ENCODE peak calls at places on chromosomes 1 and 21, in four cellular contexts. W is activated CD4-positive, alpha-beta T cell treated with anti-CD3 and anti-CD28 coated beads for 48 hours; Z is germinal center; F is Caki2. R is an unnamed sample.

GRCh38 chr1:43321331-43321891 is 16.2 kb upstream of the MPL start:
- DNase-seq in W (no peak), Z (no peak), F (no peak), R (no peak)

GRCh38 chr1:54842206-54842915 is 41.2 kb upstream of the TTC22 start:
- DNase-seq in W (no peak), Z (no peak), F (no peak), R (no peak)

GRCh38 chr1:15430787-15431570 is 7.3 kb upstream of the CTRC start:
- DNase-seq in W (peak; percentile 85), Z (peak; percentile 85), F (peak; percentile 51), R (peak; percentile 51)

GRCh38 chr1:207164086-207164485 is 60.1 kb downstream of the C4BPA start:
- DNase-seq in W (no peak), Z (no peak), F (no peak), R (no peak)

GRCh38 chr21:29174607-29175013 is 44.2 kb downstream of the MAP3K7CL start:
- DNase-seq in W (no peak), Z (no peak), F (no peak), R (no peak)

GRCh38 chr1:5975133-5975880 is 16.9 kb downstream of the NPHP4 start:
- DNase-seq in W (peak; percentile 62), Z (peak; percentile 44), F (peak; percentile 17), R (no peak)

GRCh38 chr1:119160851-119161250 is 20.4 kb upstream of the WARS2 start:
- DNase-seq in W (no peak), Z (no peak), F (no peak), R (no peak)

GRCh38 chr21:45032332-45032731 is 42.0 kb upstream of the ADARB1 start:
- DNase-seq in W (no peak), Z (no peak), F (no peak), R (no peak)

GRCh38 chr1:43270421-43271095 is 775 bp downstream of the TMEM125 start:
- DNase-seq in W (peak; percentile 34), Z (no peak), F (no peak), R (no peak)

GRCh38 chr1:9302745-9303524 is 10.2 kb downstream of the SPSB1 start:
- DNase-seq in W (no peak), Z (no peak), F (peak; percentile 92), R (no peak)

GRCh38 chr1:207311888-207312603 is 9.4 kb upstream of the CD55 start:
- DNase-seq in W (no peak), Z (no peak), F (no peak), R (no peak)

GRCh38 chr1:47865881-47866535 is 131.2 kb downstream of the TRABD2B start:
- DNase-seq in W (no peak), Z (no peak), F (peak; percentile 7), R (no peak)

GRCh38 chr1:64686828-64687724 is 57.8 kb upstream of the RAVER2 start:
- DNase-seq in W (peak; percentile 27), Z (peak; percentile 42), F (peak; percentile 27), R (no peak)

GRCh38 chr1:182337736-182338571 is 53.6 kb downstream of the GLUL start:
- DNase-seq in W (no peak), Z (no peak), F (no peak), R (no peak)

GRCh38 chr21:15495965-15496364 is 233.8 kb upstream of the USP25 start:
- DNase-seq in W (no peak), Z (no peak), F (no peak), R (no peak)

GRCh38 chr1:234730110-234730509 is 120.1 kb upstream of the IRF2BP2 start:
- DNase-seq in W (no peak), Z (no peak), F (no peak), R (peak; percentile 26)

GRCh38 chr1:4585216-4585615 is 69.2 kb upstream of the AJAP1 start:
- DNase-seq in W (peak; percentile 71), Z (peak; percentile 76), F (no peak), R (peak; percentile 27)

GRCh38 chr1:203548917-203549708 is 55.2 kb downstream of the OPTC start:
- DNase-seq in W (no peak), Z (no peak), F (no peak), R (no peak)

GRCh38 chr1:172343246-172344099 is 77.0 kb upstream of the C1orf105 start:
- DNase-seq in W (no peak), Z (no peak), F (peak; percentile 80), R (peak; percentile 55)

GRCh38 chr1:158810311-158810710 is 20.8 kb upstream of the MNDA start:
- DNase-seq in W (no peak), Z (no peak), F (no peak), R (no peak)

GRCh38 chr1:14835725-14836124 is 237.2 kb downstream of the KAZN start:
- DNase-seq in W (no peak), Z (no peak), F (no peak), R (no peak)

GRCh38 chr1:179177182-179177581 is 52.3 kb downstream of the ABL2 start:
- DNase-seq in W (no peak), Z (no peak), F (no peak), R (no peak)

GRCh38 chr1:17277511-17278159 is 28.7 kb downstream of the PADI3 start:
- DNase-seq in W (no peak), Z (no peak), F (no peak), R (no peak)

GRCh38 chr1:44034423-44034822 is 3.2 kb upstream of the SLC6A9 start:
- DNase-seq in W (no peak), Z (no peak), F (no peak), R (no peak)

GRCh38 chr1:64236584-64236983 is 33.2 kb downstream of the UBE2U start:
- DNase-seq in W (no peak), Z (no peak), F (no peak), R (no peak)

GRCh38 chr1:34262454-34262853 is 85.7 kb downstream of the C1orf94 start:
- DNase-seq in W (no peak), Z (no peak), F (no peak), R (no peak)

GRCh38 chr1:208788013-208788412 is 543.8 kb upstream of the PLXNA2 start:
- DNase-seq in W (no peak), Z (no peak), F (no peak), R (no peak)

GRCh38 chr1:162389021-162389818 is 7.7 kb downstream of the C1orf226 start:
- DNase-seq in W (no peak), Z (no peak), F (peak; percentile 78), R (no peak)

GRCh38 chr1:186843931-186844330 is 15.2 kb downstream of the PLA2G4A start:
- DNase-seq in W (no peak), Z (no peak), F (no peak), R (no peak)

GRCh38 chr1:181044449-181044966 is 10.7 kb downstream of the MR1 start:
- DNase-seq in W (peak; percentile 67), Z (no peak), F (peak; percentile 26), R (peak; percentile 39)

GRCh38 chr1:214292317-214292716 is 11.4 kb downstream of the SMYD2 start:
- DNase-seq in W (no peak), Z (no peak), F (no peak), R (no peak)

GRCh38 chr1:247360116-247360898 is 28.6 kb upstream of the ZNF496 start:
- DNase-seq in W (no peak), Z (no peak), F (no peak), R (no peak)

GRCh38 chr1:119549719-119550141 is 42.7 kb downstream of the HSD3B1 start:
- DNase-seq in W (peak; percentile 38), Z (no peak), F (peak; percentile 16), R (no peak)

GRCh38 chr1:99728494-99729235 is 37.8 kb downstream of the FRRS1 start:
- DNase-seq in W (no peak), Z (peak; percentile 7), F (peak; percentile 29), R (no peak)

GRCh38 chr1:160354388-160354985 is 11.3 kb downstream of the NCSTN start:
- DNase-seq in W (peak; percentile 34), Z (peak; percentile 37), F (no peak), R (no peak)

GRCh38 chr1:11496551-11497080 is 17.7 kb downstream of the DISP3 start:
- DNase-seq in W (no peak), Z (no peak), F (no peak), R (no peak)

R was measured in GM06990.